ENCODE peak calls at places on chromosomes 11 and 22, in nine cellular contexts. U is HCT116; V is hippocampal formation; L is AG08395; F is stimulated activated CD4-positive, alpha-beta T cell treated with anti-CD3 and anti-CD28 coated beads, TNF-alpha, amount 100 ng/mL, for 48 hours; A is NCI-H1092 treated with DMSO at 0.1 percent for 48 hours; K is stromal cell of bone marrow; Z is dorsolateral prefrontal cortex; G is T1000. S is an unnamed sample.

GRCh38 chr11:119066481-119066880 is 1.1 kb upstream of the VPS11 start:
- DNase-seq in U (no peak), V (no peak), L (no peak), F (no peak), A (no peak), K (no peak), Z (no peak), G (no peak), S (no peak)

GRCh38 chr11:19349340-19350025 is 108.7 kb upstream of the E2F8 start:
- DNase-seq in U (no peak), V (peak), L (no peak), F (no peak), A (peak), K (no peak), Z (no peak), G (no peak), S (peak)

GRCh38 chr11:121466063-121466794 is 13.5 kb upstream of the SORL1-AS1 start:
- DNase-seq in U (peak), V (peak), L (peak), F (no peak), A (peak), K (peak), Z (peak), G (peak), S (peak)

GRCh38 chr11:87473174-87473573 is 435.4 kb downstream of the TMEM135 start:
- DNase-seq in U (no peak), V (no peak), L (peak), F (no peak), A (no peak), K (peak), Z (peak), G (peak), S (no peak)

GRCh38 chr11:69553416-69554357 is 72.2 kb downstream of the LINC01488 start:
- DNase-seq in U (no peak), V (no peak), L (no peak), F (no peak), A (no peak), K (no peak), Z (no peak), G (no peak), S (no peak)

GRCh38 chr22:27720860-27721259 is 80.7 kb downstream of the MN1 start:
- DNase-seq in U (no peak), V (no peak), L (peak), F (no peak), A (no peak), K (no peak), Z (no peak), G (no peak), S (no peak)

GRCh38 chr22:33018232-33018864 is 39.8 kb downstream of the SYN3 start:
- DNase-seq in U (peak), V (peak), L (peak), F (peak), A (peak), K (peak), Z (peak), G (no peak), S (peak)

GRCh38 chr11:628056-628455 is 1.1 kb upstream of the SCT start:
- DNase-seq in U (no peak), V (no peak), L (no peak), F (no peak), A (no peak), K (no peak), Z (no peak), G (no peak), S (no peak)

GRCh38 chr22:42905217-42905616 is 48.1 kb upstream of the ARFGAP3 start:
- DNase-seq in U (no peak), V (no peak), L (no peak), F (no peak), A (peak), K (no peak), Z (no peak), G (no peak), S (no peak)

GRCh38 chr11:92180664-92181251 is 43.9 kb upstream of the FAT3 start:
- DNase-seq in U (no peak), V (no peak), L (peak), F (no peak), A (no peak), K (peak), Z (no peak), G (no peak), S (no peak)

GRCh38 chr11:27555264-27555663 is 48.7 kb upstream of the LIN7C start:
- DNase-seq in U (no peak), V (no peak), L (no peak), F (no peak), A (no peak), K (no peak), Z (no peak), G (no peak), S (no peak)

GRCh38 chr11:115488945-115489344 is 15.3 kb downstream of the CADM1 start:
- DNase-seq in U (no peak), V (no peak), L (no peak), F (no peak), A (no peak), K (no peak), Z (no peak), G (no peak), S (no peak)

GRCh38 chr22:44870021-44870420 is 117.6 kb downstream of the ARHGAP8 start:
- DNase-seq in U (peak), V (no peak), L (no peak), F (no peak), A (no peak), K (no peak), Z (no peak), G (no peak), S (no peak)

GRCh38 chr11:71096751-71097388 is 155.5 kb downstream of the SHANK2 start:
- DNase-seq in U (no peak), V (no peak), L (no peak), F (no peak), A (no peak), K (no peak), Z (no peak), G (no peak), S (no peak)

GRCh38 chr22:42717197-42717967 is 3.3 kb downstream of the A4GALT start:
- DNase-seq in U (no peak), V (no peak), L (no peak), F (no peak), A (no peak), K (no peak), Z (no peak), G (no peak), S (no peak)

GRCh38 chr11:68043349-68044144 is 4.7 kb downstream of the TCIRG1 start:
- DNase-seq in U (no peak), V (no peak), L (peak), F (no peak), A (peak), K (no peak), Z (no peak), G (peak), S (no peak)

GRCh38 chr11:120137611-120138521 is at the start of gene TRIM29:
- DNase-seq in U (no peak), V (no peak), L (no peak), F (no peak), A (no peak), K (no peak), Z (peak), G (no peak), S (no peak)

GRCh38 chr11:34342008-34342533 is 15.7 kb downstream of the ABTB2 start:
- DNase-seq in U (no peak), V (no peak), L (peak), F (no peak), A (no peak), K (no peak), Z (no peak), G (no peak), S (no peak)

GRCh38 chr11:121929581-121929980 is 186.4 kb downstream of the BLID start:
- DNase-seq in U (no peak), V (peak), L (peak), F (no peak), A (peak), K (no peak), Z (peak), G (no peak), S (no peak)

GRCh38 chr22:46792841-46793261 is 30.4 kb downstream of the TBC1D22A start:
- DNase-seq in U (no peak), V (no peak), L (no peak), F (no peak), A (no peak), K (no peak), Z (no peak), G (no peak), S (no peak)

GRCh38 chr11:59207988-59208432 is 4.7 kb downstream of the MPEG1 start:
- DNase-seq in U (no peak), V (peak), L (peak), F (no peak), A (peak), K (no peak), Z (peak), G (no peak), S (peak)

GRCh38 chr11:120811199-120811598 is 212.7 kb upstream of the TBCEL start:
- DNase-seq in U (no peak), V (no peak), L (no peak), F (no peak), A (no peak), K (no peak), Z (no peak), G (no peak), S (no peak)

GRCh38 chr11:57370251-57370650 is 10.7 kb downstream of the PRG3 start:
- DNase-seq in U (no peak), V (no peak), L (no peak), F (no peak), A (no peak), K (no peak), Z (no peak), G (peak), S (no peak)

GRCh38 chr11:94873910-94874575 is 99.3 kb downstream of the CWC15 start:
- DNase-seq in U (no peak), V (no peak), L (peak), F (no peak), A (no peak), K (no peak), Z (no peak), G (no peak), S (no peak)

GRCh38 chr11:103904324-103904667 is 132.1 kb upstream of the DDI1 start:
- DNase-seq in U (no peak), V (no peak), L (no peak), F (no peak), A (no peak), K (no peak), Z (no peak), G (no peak), S (no peak)

GRCh38 chr11:83249972-83250593 is 36.1 kb downstream of the CCDC90B start:
- DNase-seq in U (peak), V (peak), L (peak), F (no peak), A (peak), K (no peak), Z (no peak), G (no peak), S (no peak)

GRCh38 chr11:78535920-78536319 is 38.7 kb downstream of the NARS2 start:
- DNase-seq in U (no peak), V (no peak), L (no peak), F (no peak), A (no peak), K (no peak), Z (no peak), G (no peak), S (no peak)

GRCh38 chr11:102079625-102080024 is 30.6 kb upstream of the YAP1 start:
- DNase-seq in U (no peak), V (no peak), L (no peak), F (no peak), A (no peak), K (no peak), Z (no peak), G (no peak), S (no peak)

GRCh38 chr22:19479358-19480172 is at the start of gene CDC45:
- DNase-seq in U (peak), V (peak), L (peak), F (peak), A (peak), K (peak), Z (peak), G (peak), S (peak)

GRCh38 chr22:29351042-29351441 is 35.5 kb upstream of the RASL10A start:
- DNase-seq in U (no peak), V (no peak), L (no peak), F (no peak), A (no peak), K (no peak), Z (no peak), G (no peak), S (no peak)